ENCODE peak calls at places on chromosomes 2 and 18, in five cellular contexts. J is IMR-90, D is K562, A is A549, I is SK-N-SH. T is an unnamed sample.

GRCh38 chr18:58290059-58290747 is 246.2 kb downstream of the NEDD4L start:
- DNase-seq in I (no peak), A (no peak), D (no peak), J (peak; percentile 80), T (no peak)

GRCh38 chr2:38076710-38077430 is 919 bp upstream of the CYP1B1 start:
- DNase-seq in A (peak; percentile 78), D (peak; percentile 20), J (peak; percentile 90), I (peak; percentile 98), T (no peak)

GRCh38 chr2:185208261-185208660 is 530.3 kb upstream of the FSIP2 start:
- DNase-seq in A (no peak), J (no peak), D (no peak), I (peak; percentile 21), T (no peak)

GRCh38 chr2:85648619-85649018 is 19.4 kb downstream of the SFTPB start:
- DNase-seq in A (peak; percentile 76), I (peak; percentile 49), D (peak; percentile 57), J (peak; percentile 70), T (no peak)

GRCh38 chr2:1585635-1586034 is 158.7 kb downstream of the PXDN start:
- DNase-seq in D (no peak), I (no peak), J (no peak), A (no peak), T (no peak)

GRCh38 chr18:40868110-40868858 is 1086.8 kb upstream of the PIK3C3 start:
- DNase-seq in A (peak; percentile 6), I (no peak), J (peak; percentile 96), D (no peak), T (no peak)

GRCh38 chr18:43970656-43971055 is 693.4 kb upstream of the SYT4 start:
- DNase-seq in J (no peak), D (no peak), A (no peak), I (no peak), T (no peak)

GRCh38 chr2:43043471-43043870 is 182.9 kb downstream of the ZFP36L2 start:
- DNase-seq in I (no peak), D (no peak), J (no peak), A (no peak), T (no peak)

GRCh38 chr2:136025057-136025973 is 39.9 kb upstream of the DARS1 start:
- DNase-seq in A (no peak), J (peak; percentile 28), I (peak; percentile 44), D (peak; percentile 20), T (no peak)

GRCh38 chr2:151760139-151760650 is 25.9 kb upstream of the NEB start:
- DNase-seq in A (no peak), D (peak; percentile 69), J (no peak), I (no peak), T (no peak)

GRCh38 chr2:219249203-219249980 is 3.7 kb upstream of the TUBA4B start:
- DNase-seq in A (peak; percentile 55), J (peak; percentile 75), D (no peak), I (no peak), T (peak; percentile 64)

GRCh38 chr2:152646264-152646663 is 71.0 kb downstream of the PRPF40A start:
- DNase-seq in I (no peak), J (no peak), D (no peak), A (no peak), T (no peak)

GRCh38 chr2:168734199-168734746 is 68.2 kb upstream of the NOSTRIN start:
- DNase-seq in A (no peak), I (no peak), J (no peak), D (no peak), T (no peak)
- TF ChIP-seq RCOR1 in A (no peak), I (no peak), J (no peak), D (no peak), T (no peak)

DNA sequence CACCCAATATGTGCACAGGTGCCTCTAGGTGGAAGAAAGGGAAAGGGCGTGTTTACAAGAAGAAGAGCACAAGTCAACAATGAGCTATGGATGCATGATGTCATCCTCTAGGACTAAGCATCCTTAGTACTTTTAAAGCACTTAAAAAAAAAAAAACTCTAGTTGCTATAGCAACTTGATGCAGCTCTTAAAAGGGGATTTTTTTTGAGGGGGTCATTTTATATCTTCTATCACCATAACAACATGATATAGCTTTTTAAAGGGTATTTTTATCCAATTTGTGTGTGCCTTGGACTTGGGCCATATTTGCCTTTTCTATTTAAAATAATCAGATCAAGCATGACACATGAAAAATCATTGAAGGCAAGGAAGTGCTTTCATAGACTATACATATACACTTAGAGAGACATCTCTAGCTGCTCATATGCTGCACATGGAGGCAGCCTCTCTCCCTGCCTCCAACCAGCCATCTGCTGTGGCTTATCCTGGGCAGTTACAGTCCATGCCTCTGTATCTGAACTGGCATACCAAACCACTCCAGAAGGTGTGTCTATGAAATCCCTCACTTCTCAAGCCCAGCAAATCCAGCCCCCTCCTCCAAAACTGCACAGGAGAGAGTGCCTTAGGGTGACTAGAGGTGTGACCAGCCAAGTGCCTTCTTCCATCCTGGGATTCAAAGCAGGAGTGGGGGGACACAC is 165.4 kb downstream of the MSH2 start:
- DNase-seq in D (no peak), I (no peak), J (no peak), A (no peak), T (no peak)
- TF ChIP-seq RCOR1 in D (no peak), I (no peak), J (no peak), A (no peak), T (no peak)

GRCh38 chr18:78406743-78407455 is 572.7 kb upstream of the SALL3 start:
- DNase-seq in A (no peak), D (no peak), I (no peak), J (no peak), T (no peak)

GRCh38 chr18:78410094-78410786 is 569.4 kb upstream of the SALL3 start:
- DNase-seq in J (no peak), D (no peak), I (no peak), A (no peak), T (no peak)

GRCh38 chr18:78405763-78406162 is 573.9 kb upstream of the SALL3 start:
- DNase-seq in A (no peak), D (no peak), J (no peak), I (no peak), T (no peak)

GRCh38 chr18:78408623-78409022 is 571.0 kb upstream of the SALL3 start:
- DNase-seq in D (no peak), I (no peak), J (no peak), A (no peak), T (no peak)

DNA sequence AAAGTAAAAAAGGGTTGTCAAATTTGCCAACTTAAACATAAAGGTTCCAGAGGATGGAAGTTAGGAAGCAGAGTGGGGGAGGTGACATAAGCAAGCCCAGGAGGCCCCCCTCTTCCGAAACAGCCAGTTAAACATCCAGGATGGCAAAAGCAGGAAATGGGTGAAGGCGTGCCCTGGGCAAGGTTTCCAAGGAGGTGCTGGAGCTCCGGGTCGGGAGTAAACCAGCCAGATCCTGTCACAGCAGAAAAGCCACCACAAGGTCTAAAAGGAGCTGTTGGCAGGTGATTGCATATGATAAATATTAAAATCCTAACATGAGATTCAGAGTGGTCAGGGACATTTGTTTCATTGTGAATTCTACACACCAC is 572.2 kb upstream of the SALL3 start:
- DNase-seq in I (no peak), J (no peak), A (no peak), D (no peak), T (no peak)
- TF ChIP-seq RCOR1 in I (no peak), J (no peak), A (no peak), D (no peak), T (no peak)

GRCh38 chr2:18550383-18550905 is 10.0 kb downstream of the RDH14 start:
- DNase-seq in A (no peak), J (no peak), D (no peak), I (no peak), T (no peak)

GRCh38 chr2:18551169-18551568 is 9.3 kb downstream of the RDH14 start:
- DNase-seq in A (no peak), I (no peak), D (no peak), J (no peak), T (no peak)

GRCh38 chr2:18548618-18549017 is 11.8 kb downstream of the RDH14 start:
- DNase-seq in I (no peak), J (no peak), A (no peak), D (no peak), T (no peak)

GRCh38 chr2:18551623-18552022 is 8.8 kb downstream of the RDH14 start:
- DNase-seq in J (no peak), I (peak; percentile 47), A (no peak), D (no peak), T (no peak)

DNA sequence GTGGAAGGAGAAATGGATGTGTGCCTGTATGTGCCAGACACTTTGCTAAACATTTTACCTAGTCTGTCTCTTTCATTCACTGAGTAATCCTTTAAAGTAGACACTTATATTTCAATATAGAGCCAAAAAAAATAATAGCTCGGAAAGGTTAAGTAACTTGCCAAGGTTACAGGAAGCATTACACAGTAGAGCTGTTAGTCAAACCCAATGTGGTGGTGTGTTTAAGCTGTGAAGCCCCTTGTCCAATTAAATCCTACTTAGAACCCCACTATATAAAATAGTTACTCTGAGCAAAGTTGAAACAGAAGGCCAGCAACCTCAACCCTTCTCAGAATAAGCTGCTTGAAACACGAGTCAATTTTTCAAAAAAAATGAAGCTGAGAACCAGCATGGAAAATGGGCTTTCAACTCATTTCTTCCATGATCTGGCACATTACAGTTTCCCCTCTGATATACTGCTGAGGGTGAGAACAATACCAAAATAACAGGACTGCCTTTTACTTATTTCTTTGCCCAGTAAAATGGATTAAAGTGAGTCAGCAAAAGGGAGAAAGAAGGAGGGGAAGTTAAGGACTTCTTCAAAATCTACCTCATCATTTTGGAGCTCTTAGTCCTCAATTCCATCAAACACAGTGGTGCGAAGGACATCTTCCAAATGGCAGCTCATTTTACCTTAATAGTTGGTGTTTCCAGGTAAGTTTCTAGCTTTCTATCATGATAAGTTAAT is 7.9 kb downstream of the RDH14 start:
- DNase-seq in J (no peak), I (no peak), A (no peak), D (no peak), T (no peak)
- TF ChIP-seq RCOR1 in J (no peak), I (no peak), A (no peak), D (no peak), T (no peak)

GRCh38 chr2:109242222-109242653 is 113.2 kb downstream of the SH3RF3 start:
- DNase-seq in I (no peak), J (no peak), A (no peak), D (no peak), T (no peak)
- TF ChIP-seq RCOR1 in I (no peak), J (no peak), A (no peak), D (no peak), T (no peak)

GRCh38 chr2:17387591-17387990 is 130.6 kb downstream of the RAD51AP2 start:
- DNase-seq in A (no peak), J (no peak), I (no peak), D (no peak), T (no peak)
- TF ChIP-seq RCOR1 in A (no peak), J (no peak), I (no peak), D (no peak), T (no peak)

DNA sequence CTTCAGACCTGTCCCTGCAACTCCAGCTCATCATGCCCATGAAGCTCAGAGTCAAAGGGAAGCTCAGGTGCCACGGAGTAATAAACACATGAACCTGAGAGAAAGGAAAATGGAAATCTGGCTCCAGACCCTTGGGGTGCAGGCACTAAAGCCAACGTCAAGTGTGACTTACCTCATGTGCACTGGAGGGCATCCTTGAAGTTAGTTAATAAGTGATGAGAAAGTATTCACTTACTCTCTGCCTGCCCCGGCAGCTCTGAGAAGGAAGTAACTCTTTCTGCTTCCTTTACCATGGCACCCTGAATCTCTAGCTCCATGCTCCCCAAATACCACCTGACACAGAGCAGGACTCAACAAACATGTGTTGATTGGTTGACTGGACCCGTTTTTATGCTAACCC is 21.4 kb upstream of the AGAP1 start:
- DNase-seq in D (no peak), I (no peak), J (no peak), A (no peak), T (no peak)
- TF ChIP-seq RCOR1 in D (no peak), I (no peak), J (no peak), A (no peak), T (no peak)

GRCh38 chr2:63861220-63861822 is 19.6 kb downstream of the UGP2 start:
- DNase-seq in D (peak; percentile 44), I (peak; percentile 47), A (peak; percentile 32), J (peak; percentile 58), T (no peak)
- TF ChIP-seq RCOR1 in D (no peak), I (no peak), A (no peak), J (no peak), T (no peak)